ENCODE peak calls at places on chromosomes 6 and 20, in six cellular contexts. L is RWPE1; K is PC-3; W is A549; Y is AG10803; P is CD8-positive, alpha-beta T cell. X is an unnamed sample.

GRCh38 chr6:90978046-90978445 is 391.2 kb upstream of the MAP3K7 start:
- DNase-seq in W (no peak), L (no peak), Y (no peak), K (no peak), P (no peak), X (no peak)

GRCh38 chr6:115838763-115839401 is 221.8 kb downstream of the FRK start:
- DNase-seq in K (peak), W (peak), L (peak), Y (peak), P (no peak), X (no peak)

GRCh38 chr6:366389-366788 is 25.2 kb upstream of the IRF4 start:
- DNase-seq in P (no peak), K (no peak), L (no peak), Y (no peak), W (no peak), X (no peak)

GRCh38 chr20:23296841-23297701 is 53.5 kb upstream of the NXT1 start:
- DNase-seq in W (no peak), Y (peak), P (no peak), L (no peak), K (no peak), X (no peak)

GRCh38 chr6:68975064-68975463 is 340.0 kb downstream of the ADGRB3 start:
- DNase-seq in K (no peak), L (no peak), Y (no peak), P (no peak), W (peak), X (no peak)

GRCh38 chr6:158775832-158776231 is 43.3 kb downstream of the EZR start:
- DNase-seq in Y (no peak), P (no peak), W (no peak), L (no peak), K (no peak), X (no peak)

GRCh38 chr6:28311139-28311823 is 24.7 kb downstream of the ZSCAN31 start:
- DNase-seq in K (no peak), Y (no peak), L (no peak), P (no peak), W (no peak), X (no peak)

GRCh38 chr20:1263853-1264252 is 2.2 kb upstream of the SNPH start:
- DNase-seq in K (no peak), P (no peak), W (no peak), Y (peak), L (no peak), X (no peak)

GRCh38 chr20:21571841-21572690 is 58.2 kb upstream of the NKX2-2 start:
- DNase-seq in W (no peak), Y (peak), L (peak), P (no peak), K (peak), X (peak)

GRCh38 chr20:40797425-40797824 is 108.4 kb upstream of the MAFB start:
- DNase-seq in W (peak), P (no peak), K (peak), L (peak), Y (peak), X (peak)

GRCh38 chr6:113328886-113329381 is 528.2 kb upstream of the MARCKS start:
- DNase-seq in Y (peak), W (no peak), P (no peak), L (no peak), K (no peak), X (no peak)

GRCh38 chr20:54290636-54291035 is 82.7 kb downstream of the PFDN4 start:
- DNase-seq in L (no peak), Y (no peak), K (no peak), P (no peak), W (no peak), X (no peak)

GRCh38 chr6:11298651-11299420 is 66.4 kb upstream of the NEDD9 start:
- DNase-seq in W (peak), P (no peak), Y (no peak), L (no peak), K (peak), X (no peak)

GRCh38 chr6:167454003-167454402 is 129.1 kb downstream of the TTLL2 start:
- DNase-seq in K (no peak), P (no peak), Y (no peak), L (no peak), W (no peak), X (no peak)

GRCh38 chr6:68226460-68226859 is 408.6 kb upstream of the ADGRB3 start:
- DNase-seq in K (no peak), P (no peak), L (no peak), W (no peak), Y (no peak), X (no peak)

GRCh38 chr6:31871068-31871659 is 7.6 kb downstream of the SLC44A4 start:
- DNase-seq in P (no peak), K (no peak), W (no peak), Y (peak), L (no peak), X (no peak)

GRCh38 chr6:45196121-45196520 is 132.0 kb upstream of the RUNX2 start:
- DNase-seq in K (no peak), W (no peak), P (no peak), Y (no peak), L (no peak), X (no peak)

GRCh38 chr6:148347076-148348054 is 4.7 kb downstream of the SASH1 start:
- DNase-seq in Y (no peak), W (no peak), K (no peak), P (no peak), L (no peak), X (no peak)

GRCh38 chr6:118335325-118335724 is 212.8 kb upstream of the PLN start:
- DNase-seq in W (no peak), Y (no peak), P (no peak), L (no peak), K (no peak), X (no peak)

GRCh38 chr6:109429496-109429895 is 10.9 kb downstream of the PPIL6 start:
- DNase-seq in Y (no peak), P (no peak), L (no peak), W (no peak), K (no peak), X (no peak)

GRCh38 chr20:19501476-19502115 is 256.5 kb upstream of the RIN2 start:
- DNase-seq in Y (no peak), W (no peak), L (no peak), K (no peak), P (no peak), X (no peak)

GRCh38 chr6:116108836-116109235 is 8.2 kb downstream of the NT5DC1 start:
- DNase-seq in K (no peak), Y (no peak), W (no peak), L (no peak), P (no peak), X (no peak)

GRCh38 chr6:74410630-74411029 is 714.6 kb downstream of the CD109 start:
- DNase-seq in L (no peak), K (no peak), Y (peak), W (no peak), P (no peak), X (peak)

GRCh38 chr20:64045346-64046011 is 4.0 kb downstream of the SOX18 start:
- DNase-seq in W (no peak), Y (no peak), K (peak), L (no peak), P (no peak), X (no peak)

GRCh38 chr6:79513111-79513510 is 24.1 kb downstream of the LCA5 start:
- DNase-seq in K (no peak), Y (no peak), P (no peak), L (no peak), W (no peak), X (no peak)

GRCh38 chr6:85008311-85009015 is 244.1 kb upstream of the TBX18 start:
- DNase-seq in Y (peak), L (peak), K (peak), P (no peak), W (no peak), X (no peak)

GRCh38 chr20:62980970-62981369 is 25.8 kb downstream of the BHLHE23 start:
- DNase-seq in K (peak), W (peak), L (peak), Y (peak), P (peak), X (no peak)

GRCh38 chr20:1595333-1595732 is 24.5 kb downstream of the SIRPB1 start:
- DNase-seq in W (no peak), L (no peak), Y (no peak), P (no peak), K (no peak), X (no peak)

GRCh38 chr6:12909828-12910227 is 193.3 kb downstream of the PHACTR1 start:
- DNase-seq in W (no peak), K (no peak), Y (no peak), P (no peak), L (no peak), X (no peak)

GRCh38 chr20:23293689-23294088 is 56.9 kb upstream of the NXT1 start:
- DNase-seq in P (no peak), K (no peak), L (no peak), W (no peak), Y (no peak), X (no peak)

GRCh38 chr20:36969478-36970186 is 18.1 kb upstream of the SAMHD1 start:
- DNase-seq in K (no peak), W (no peak), Y (no peak), P (no peak), L (no peak), X (no peak)

GRCh38 chr20:50385733-50386640 is 124.2 kb upstream of the PTPN1 start:
- DNase-seq in W (no peak), Y (no peak), L (no peak), P (peak), K (no peak), X (no peak)

GRCh38 chr6:34189806-34190503 is 44.1 kb upstream of the GRM4 start:
- DNase-seq in W (no peak), P (peak), K (no peak), Y (no peak), L (no peak), X (no peak)

GRCh38 chr20:32079655-32080109 is 27.6 kb downstream of the HCK start:
- DNase-seq in L (no peak), Y (no peak), P (no peak), K (no peak), W (no peak), X (no peak)

GRCh38 chr6:35485402-35485877 is 11.4 kb downstream of the TEAD3 start:
- DNase-seq in W (no peak), Y (peak), L (peak), K (peak), P (no peak), X (no peak)

GRCh38 chr20:54292186-54292585 is 84.3 kb downstream of the PFDN4 start:
- DNase-seq in K (peak), L (peak), Y (peak), W (no peak), P (no peak), X (no peak)

DNA sequence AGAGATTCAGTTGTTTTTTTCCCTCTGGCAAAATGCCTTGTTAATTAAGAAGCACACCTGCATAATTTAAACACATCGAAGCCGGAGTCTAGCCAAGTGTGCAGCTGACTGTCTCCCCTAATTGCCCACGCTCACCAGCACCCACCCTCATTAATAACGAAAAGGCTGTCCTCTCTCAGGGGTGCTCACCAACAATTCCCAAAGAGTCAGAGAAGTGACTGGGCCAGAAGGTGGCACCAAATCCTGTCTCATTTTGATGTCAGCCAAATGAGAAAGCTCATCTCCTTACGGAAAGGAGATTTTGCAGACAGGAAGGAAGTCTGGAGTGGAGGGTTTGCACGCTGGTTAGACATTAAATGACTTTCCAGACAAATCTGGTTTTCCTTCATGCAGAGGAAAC is 60.7 kb upstream of the MC3R start:
- DNase-seq in W (peak), Y (peak), K (peak), P (no peak), L (peak), X (no peak)
- TF ChIP-seq CTCF in W (no peak), Y (peak), K (peak), P (no peak), L (peak), X (no peak)

DNA sequence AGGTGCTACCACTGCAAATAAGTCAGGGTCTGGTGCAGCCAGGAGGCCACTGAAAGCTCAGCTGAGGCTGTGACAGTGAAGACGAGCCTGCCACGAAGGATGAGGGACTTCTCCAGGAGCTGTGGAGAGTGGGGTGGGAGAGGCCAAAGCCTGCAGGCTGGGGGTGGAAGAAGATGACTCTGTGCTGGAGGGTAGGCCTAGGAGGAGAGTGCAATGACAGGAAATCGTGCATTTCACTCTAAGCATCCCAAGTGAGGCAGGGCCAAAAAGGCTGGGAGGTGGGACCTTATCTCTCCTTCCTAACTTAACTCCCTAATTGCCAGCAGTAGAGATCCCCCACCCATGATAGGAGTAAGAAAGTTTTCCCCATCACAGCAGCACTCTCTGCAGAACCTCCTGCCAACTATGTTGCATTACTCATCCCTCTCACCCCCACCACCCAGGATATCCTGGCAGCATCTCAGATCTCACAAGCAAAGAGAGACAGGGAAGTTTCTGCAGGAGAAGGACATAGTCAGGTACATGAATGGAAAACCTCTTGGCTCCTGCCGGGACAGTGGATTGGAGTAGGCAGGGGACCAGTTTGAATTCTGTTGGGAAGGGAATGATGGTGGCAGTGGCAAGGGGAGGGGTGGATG is 466.2 kb downstream of the CDH26 start:
- DNase-seq in K (no peak), P (no peak), W (no peak), L (no peak), Y (peak), X (no peak)
- TF ChIP-seq CTCF in K (no peak), P (no peak), W (no peak), L (no peak), Y (no peak), X (no peak)

GRCh38 chr6:142138876-142139275 is 6.2 kb downstream of the GJE1 start:
- DNase-seq in Y (no peak), W (no peak), P (no peak), K (no peak), L (no peak), X (no peak)
- TF ChIP-seq CTCF in Y (no peak), W (no peak), P (no peak), K (no peak), L (no peak), X (no peak)

GRCh38 chr6:21219856-21220255 is 373.7 kb upstream of the SOX4 start:
- DNase-seq in P (no peak), L (no peak), K (no peak), W (no peak), Y (no peak), X (no peak)
- TF ChIP-seq CTCF in P (no peak), L (no peak), K (no peak), W (no peak), Y (no peak), X (no peak)

GRCh38 chr20:47642624-47643023 is 140.9 kb downstream of the NCOA3 start:
- DNase-seq in L (no peak), W (peak), K (peak), P (no peak), Y (no peak), X (no peak)
- TF ChIP-seq CTCF in L (no peak), W (no peak), K (no peak), P (no peak), Y (no peak), X (no peak)

GRCh38 chr20:51577432-51578144 is 35.1 kb upstream of the NFATC2 start:
- DNase-seq in K (no peak), P (no peak), Y (no peak), W (no peak), L (no peak), X (no peak)
- TF ChIP-seq CTCF in K (no peak), P (no peak), Y (no peak), W (no peak), L (no peak), X (no peak)

GRCh38 chr6:42819803-42820508 is 38.1 kb downstream of the BICRAL start:
- DNase-seq in Y (peak), K (no peak), L (no peak), P (no peak), W (peak), X (no peak)
- TF ChIP-seq CTCF in Y (peak), K (no peak), L (no peak), P (no peak), W (no peak), X (peak)

GRCh38 chr20:58636983-58637421 is 14.1 kb upstream of the STX16 start:
- DNase-seq in P (no peak), W (no peak), L (no peak), K (no peak), Y (no peak), X (no peak)
- TF ChIP-seq CTCF in P (no peak), W (no peak), L (no peak), K (peak), Y (no peak), X (no peak)

X was measured in AG09319.